ENCODE peak calls at places on chromosomes 13 and 19, in six cellular contexts. K is stimulated activated CD4-positive, alpha-beta T cell treated with anti-CD3 and anti-CD28 coated beads, Interleukin-15, amount 100 ng/mL, for 1 hour; W is SIG-M5; D is ELF-1; N is brain microvascular endothelial cell; H is fibroblast of mammary gland. A is an unnamed sample.

GRCh38 chr19:36009220-36009619 is 607 bp upstream of the SYNE4 start:
- DNase-seq in K (no peak), W (no peak), D (no peak), N (peak), H (peak), A (no peak)

GRCh38 chr13:24053505-24054251 is 106.8 kb upstream of the SPATA13 start:
- DNase-seq in K (peak), W (no peak), D (peak), N (peak), H (peak), A (peak)

GRCh38 chr13:29459818-29460335 is 135.6 kb downstream of the SLC7A1 start:
- DNase-seq in K (no peak), W (no peak), D (no peak), N (no peak), H (no peak), A (no peak)

GRCh38 chr19:12202250-12202649 is 39.4 kb downstream of the ZNF136 start:
- DNase-seq in K (peak), W (no peak), D (peak), N (no peak), H (no peak), A (no peak)

GRCh38 chr19:57075801-57076492 is 43.8 kb upstream of the USP29 start:
- DNase-seq in K (no peak), W (no peak), D (no peak), N (no peak), H (no peak), A (no peak)

GRCh38 chr13:110560606-110561334 is 752 bp downstream of the RAB20 start:
- DNase-seq in K (no peak), W (no peak), D (peak), N (peak), H (no peak), A (no peak)

GRCh38 chr13:75196112-75196855 is 285.7 kb downstream of the TBC1D4 start:
- DNase-seq in K (no peak), W (no peak), D (no peak), N (peak), H (peak), A (peak)

GRCh38 chr19:28504727-28505126 is 708.2 kb downstream of the UQCRFS1 start:
- DNase-seq in K (no peak), W (no peak), D (no peak), N (no peak), H (no peak), A (no peak)

GRCh38 chr13:30443957-30444404 is 21.7 kb downstream of the UBE2L5 start:
- DNase-seq in K (no peak), W (no peak), D (peak), N (no peak), H (no peak), A (no peak)

GRCh38 chr13:28325022-28325421 is 169.9 kb downstream of the FLT1 start:
- DNase-seq in K (no peak), W (no peak), D (no peak), N (no peak), H (peak), A (no peak)

GRCh38 chr19:51259348-51260245 is 8.7 kb downstream of the SIGLECL1 start:
- DNase-seq in K (no peak), W (no peak), D (peak), N (peak), H (peak), A (peak)

GRCh38 chr19:4206818-4207484 is 22.4 kb upstream of the EBI3 start:
- DNase-seq in K (no peak), W (no peak), D (peak), N (no peak), H (peak), A (no peak)

GRCh38 chr13:52061587-52061986 is 37.1 kb downstream of the UTP14C start:
- DNase-seq in K (no peak), W (no peak), D (no peak), N (no peak), H (no peak), A (no peak)

GRCh38 chr19:16921766-16922591 is 33.2 kb downstream of the F2RL3 start:
- DNase-seq in K (no peak), W (no peak), D (no peak), N (no peak), H (no peak), A (no peak)

GRCh38 chr19:3098515-3099346 is 4.6 kb downstream of the GNA11 start:
- DNase-seq in K (no peak), W (no peak), D (no peak), N (no peak), H (peak), A (no peak)

GRCh38 chr19:33905473-33905936 is 108.8 kb downstream of the KCTD15 start:
- DNase-seq in K (no peak), W (no peak), D (peak), N (peak), H (no peak), A (no peak)

GRCh38 chr13:29758591-29759114 is 91.8 kb downstream of the UBL3 start:
- DNase-seq in K (no peak), W (peak), D (peak), N (peak), H (no peak), A (no peak)